ENCODE peak calls at places on chromosomes 16 and 17, in five cellular contexts. M, L, N, G and C are unnamed samples.
A peak's percentile ranks its signal among the peaks of the same experiment; 100 is the strongest.

GRCh38 chr17:8123695-8124349 is at the start of gene HES7:
- DNase-seq in N (no peak), L (no peak), G (no peak), M (no peak), C (no peak)

GRCh38 chr17:42249681-42250446 is 26.3 kb downstream of the STAT5B start:
- DNase-seq in L (no peak), M (no peak), G (no peak), N (no peak), C (no peak)

GRCh38 chr16:12675852-12676251 is 127.8 kb downstream of the CPPED1 start:
- DNase-seq in G (no peak), M (peak; percentile 52), N (peak; percentile 57), L (no peak), C (peak; percentile 14)

GRCh38 chr17:67833946-67834631 is 8.8 kb downstream of the BPTF start:
- DNase-seq in N (no peak), L (no peak), M (no peak), G (no peak), C (no peak)

GRCh38 chr17:82495844-82496528 is 23.5 kb upstream of the FOXK2 start:
- DNase-seq in M (no peak), L (no peak), G (no peak), N (no peak), C (no peak)

GRCh38 chr17:34095101-34095500 is 160.0 kb upstream of the CCL2 start:
- DNase-seq in G (no peak), L (no peak), M (no peak), N (no peak), C (no peak)

GRCh38 chr17:35865412-35866355 is 3.0 kb downstream of the HEATR9 start:
- DNase-seq in G (no peak), M (peak; percentile 44), N (peak; percentile 42), L (no peak), C (no peak)

GRCh38 chr17:55795098-55795497 is 44.2 kb downstream of the PCTP start:
- DNase-seq in G (no peak), L (no peak), M (no peak), N (no peak), C (no peak)

GRCh38 chr17:10290046-10290445 is 82.8 kb downstream of the MYH13 start:
- DNase-seq in N (peak; percentile 38), G (peak; percentile 45), M (no peak), L (no peak), C (no peak)

GRCh38 chr17:731943-732787 is at the start of gene TLCD3A:
- DNase-seq in L (no peak), M (peak; percentile 49), G (peak; percentile 81), N (peak; percentile 90), C (peak; percentile 23)

GRCh38 chr16:11111166-11111565 is 144.8 kb downstream of the SOCS1 start:
- DNase-seq in M (no peak), G (no peak), N (no peak), L (no peak), C (no peak)

GRCh38 chr17:77604301-77605031 is 354.0 kb upstream of the TNRC6C start:
- DNase-seq in M (no peak), L (no peak), G (no peak), N (no peak), C (no peak)

GRCh38 chr17:31294839-31295488 is 2.1 kb downstream of the OMG start:
- DNase-seq in N (no peak), L (no peak), G (no peak), M (no peak), C (no peak)

GRCh38 chr17:52681486-52681885 is 523.0 kb upstream of the CA10 start:
- DNase-seq in G (no peak), N (no peak), L (no peak), M (no peak), C (no peak)

GRCh38 chr17:10292057-10292931 is 80.5 kb downstream of the MYH13 start:
- DNase-seq in L (no peak), G (peak; percentile 79), M (peak; percentile 41), N (peak; percentile 80), C (no peak)

GRCh38 chr16:17917316-17918019 is 419.1 kb downstream of the NPIPA8 start:
- DNase-seq in N (no peak), G (no peak), M (no peak), L (no peak), C (no peak)

GRCh38 chr16:30053376-30054015 is 12.1 kb upstream of the ALDOA start:
- DNase-seq in N (peak; percentile 62), M (peak; percentile 68), L (no peak), G (no peak), C (no peak)

GRCh38 chr17:63189082-63189481 is 223.0 kb downstream of the TANC2 start:
- DNase-seq in G (no peak), N (peak; percentile 32), M (peak; percentile 62), L (no peak), C (no peak)

GRCh38 chr17:27430882-27431491 is 25.3 kb upstream of the KSR1 start:
- DNase-seq in L (no peak), M (peak; percentile 49), G (no peak), N (peak; percentile 56), C (no peak)

GRCh38 chr17:48160177-48160967 is 52.8 kb downstream of the SNX11 start:
- DNase-seq in N (no peak), L (no peak), M (no peak), G (no peak), C (no peak)